ENCODE peak calls at places on chromosome 21, in four cellular contexts. U is GM12864, V is mucosa of descending colon, H is AG09319. I is an unnamed sample.

GRCh38 chr21:15549671-15550070 is 180.1 kb upstream of the USP25 start:
- DNase-seq in U (no peak), V (no peak), H (no peak), I (no peak)

GRCh38 chr21:40845621-40846020 is 1.3 kb downstream of the DSCAM start:
- DNase-seq in U (no peak), V (no peak), H (no peak), I (no peak)

GRCh38 chr21:34632498-34632897 is 17.6 kb upstream of the RCAN1 start:
- DNase-seq in U (no peak), V (no peak), H (no peak), I (no peak)

GRCh38 chr21:15735409-15735808 is 5.6 kb downstream of the USP25 start:
- DNase-seq in U (no peak), V (no peak), H (no peak), I (no peak)

GRCh38 chr21:46325073-46325912 is 1.3 kb downstream of the PCNT start:
- DNase-seq in U (no peak), V (peak), H (no peak), I (peak)

GRCh38 chr21:46138383-46138970 is 16.9 kb downstream of the FTCD start:
- DNase-seq in U (no peak), V (no peak), H (no peak), I (no peak)

GRCh38 chr21:34992736-34993135 is 56.4 kb downstream of the RUNX1 start:
- DNase-seq in U (no peak), V (no peak), H (peak), I (no peak)

GRCh38 chr21:38352536-38353219 is 95.9 kb downstream of the KCNJ15 start:
- DNase-seq in U (no peak), V (peak), H (peak), I (no peak)

GRCh38 chr21:46605759-46606426 is 1.0 kb upstream of the S100B start:
- DNase-seq in U (peak), V (peak), H (no peak), I (peak)

GRCh38 chr21:24115141-24115540 is 1492.1 kb downstream of the MRPL39 start:
- DNase-seq in U (no peak), V (no peak), H (no peak), I (no peak)

GRCh38 chr21:24112020-24112419 is 1495.3 kb downstream of the MRPL39 start:
- DNase-seq in U (no peak), V (no peak), H (no peak), I (no peak)

GRCh38 chr21:24110846-24111245 is 1496.4 kb downstream of the MRPL39 start:
- DNase-seq in U (no peak), V (no peak), H (no peak), I (no peak)
- TF ChIP-seq CTCF in U (no peak), V (no peak), H (no peak), I (no peak)

GRCh38 chr21:31780944-31781343 is 49.0 kb upstream of the SCAF4 start:
- DNase-seq in U (no peak), V (no peak), H (no peak), I (no peak)
- TF ChIP-seq CTCF in U (peak), V (no peak), H (no peak), I (no peak)

GRCh38 chr21:30249936-30250335 is 32.8 kb downstream of the KRTAP24-1 start:
- DNase-seq in U (no peak), V (no peak), H (no peak), I (no peak)

GRCh38 chr21:30251781-30252180 is 31.0 kb downstream of the KRTAP24-1 start:
- DNase-seq in U (no peak), V (no peak), H (no peak), I (no peak)

GRCh38 chr21:30243691-30244090 is 27.8 kb upstream of the CLDN8 start:
- DNase-seq in U (no peak), V (no peak), H (no peak), I (no peak)

GRCh38 chr21:30248844-30249243 is 32.9 kb upstream of the CLDN8 start:
- DNase-seq in U (no peak), V (no peak), H (no peak), I (no peak)
- TF ChIP-seq CTCF in U (no peak), V (no peak), H (no peak), I (no peak)

DNA sequence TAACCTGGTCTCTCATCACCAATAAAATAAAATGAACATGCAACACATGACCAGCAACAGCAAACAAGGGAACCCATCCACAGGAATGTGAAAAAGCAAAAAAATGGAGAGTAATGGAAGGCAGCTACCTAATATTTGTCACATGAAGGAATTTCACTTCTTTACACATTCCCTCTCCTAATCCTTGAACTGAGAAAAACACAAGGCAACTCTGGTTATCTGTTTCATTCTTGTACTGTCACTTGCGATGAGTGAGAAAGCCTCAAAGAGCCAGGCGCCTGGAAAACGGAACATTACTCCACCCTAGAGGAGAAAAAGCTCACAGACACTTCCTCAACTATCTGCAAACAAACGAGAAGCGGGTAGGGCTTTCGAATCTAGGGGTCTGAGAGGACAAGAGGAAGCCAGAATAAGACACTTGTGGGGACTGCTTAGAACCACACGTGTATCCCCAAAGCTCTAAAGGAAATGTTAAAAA is 13.8 kb downstream of the HSF2BP start:
- DNase-seq in U (peak), V (peak), H (no peak), I (no peak)
- TF ChIP-seq CTCF in U (peak), V (no peak), H (peak), I (no peak)

GRCh38 chr21:45100866-45101265 is 26.5 kb downstream of the ADARB1 start:
- DNase-seq in U (no peak), V (no peak), H (no peak), I (no peak)

GRCh38 chr21:45105906-45106485 is 31.6 kb downstream of the ADARB1 start:
- DNase-seq in U (no peak), V (no peak), H (no peak), I (no peak)

GRCh38 chr21:45104560-45104959 is 30.2 kb downstream of the ADARB1 start:
- DNase-seq in U (no peak), V (peak), H (no peak), I (no peak)

GRCh38 chr21:45103966-45104520 is 29.7 kb downstream of the ADARB1 start:
- DNase-seq in U (no peak), V (no peak), H (no peak), I (no peak)

GRCh38 chr21:45102391-45102932 is 28.1 kb downstream of the ADARB1 start:
- DNase-seq in U (no peak), V (peak), H (peak), I (no peak)
- TF ChIP-seq CTCF in U (peak), V (no peak), H (peak), I (no peak)

DNA sequence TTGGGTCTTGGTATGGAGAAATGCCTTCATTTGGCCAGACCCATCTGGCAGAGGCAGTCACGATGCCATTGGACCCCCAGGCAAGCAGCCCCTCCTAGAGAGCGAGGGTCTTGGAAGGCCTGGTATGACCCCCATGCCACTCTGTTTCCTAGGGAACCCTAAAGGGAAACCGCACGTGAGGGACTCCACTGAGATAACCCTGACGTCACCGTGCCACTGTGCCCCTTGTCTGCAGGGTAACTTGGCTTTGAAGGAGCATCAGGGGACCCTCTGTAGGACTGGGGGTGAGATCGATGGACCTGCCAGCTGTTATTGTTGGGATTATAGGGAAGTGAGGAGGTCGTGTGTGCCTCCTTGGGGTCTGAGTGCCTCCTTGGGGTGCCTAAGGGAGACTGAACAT is 34.5 kb downstream of the ABCG1 start:
- DNase-seq in U (no peak), V (no peak), H (no peak), I (no peak)
- TF ChIP-seq CTCF in U (no peak), V (no peak), H (no peak), I (no peak)

GRCh38 chr21:33149166-33149565 is 79.2 kb downstream of the OLIG1 start:
- DNase-seq in U (no peak), V (no peak), H (no peak), I (no peak)
- TF ChIP-seq CTCF in U (no peak), V (no peak), H (no peak), I (no peak)

GRCh38 chr21:28193189-28193588 is 799.5 kb downstream of the LTN1 start:
- DNase-seq in U (no peak), V (no peak), H (no peak), I (no peak)
- TF ChIP-seq CTCF in U (no peak), V (no peak), H (no peak), I (no peak)

DNA sequence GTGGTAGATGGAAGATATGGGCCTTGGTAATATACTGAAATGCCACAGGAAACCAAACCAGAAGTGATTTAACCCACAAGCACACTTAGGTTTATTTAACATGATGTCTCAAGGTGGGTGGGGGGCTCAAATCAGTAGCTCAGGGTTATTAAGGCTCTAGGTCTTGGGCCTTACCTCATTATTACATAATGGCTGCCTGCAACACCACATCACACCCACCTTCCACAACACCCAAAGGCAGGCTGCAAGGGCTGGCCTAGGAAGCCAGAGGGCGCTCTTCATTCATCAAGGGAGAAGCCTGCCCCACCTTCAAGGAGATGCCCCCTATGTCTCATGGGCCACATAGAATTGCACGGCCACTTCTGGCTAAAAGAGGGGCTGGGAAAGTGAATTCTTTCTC is 6.0 kb downstream of the TFF1 start:
- DNase-seq in U (no peak), V (no peak), H (no peak), I (no peak)
- TF ChIP-seq CTCF in U (no peak), V (no peak), H (no peak), I (no peak)